ENCODE peak calls at places on chromosomes 13 and 19, in eight cellular contexts. One of them, this sample, is unnamed.

GRCh38 chr19:6260912-6261636 is 18.7 kb downstream of the MLLT1 start:
- DNase-seq in PC-3: peak
- DNase-seq in HCT116: no peak
- DNase-seq in GM23338: peak
- DNase-seq in hepatocyte: peak
- DNase-seq in neural progenitor cell: peak
- DNase-seq in SK-N-SH: peak
- DNase-seq in MM.1S: no peak
- DNase-seq in this sample: peak

GRCh38 chr13:63124863-63125262 is 1709.2 kb upstream of the PCDH20 start:
- DNase-seq in PC-3: peak
- DNase-seq in HCT116: peak
- DNase-seq in GM23338: peak
- DNase-seq in hepatocyte: peak
- DNase-seq in neural progenitor cell: no peak
- DNase-seq in SK-N-SH: peak
- DNase-seq in MM.1S: peak
- DNase-seq in this sample: peak

GRCh38 chr19:10001899-10002298 is 8.4 kb downstream of the COL5A3 start:
- DNase-seq in PC-3: peak
- DNase-seq in HCT116: no peak
- DNase-seq in GM23338: peak
- DNase-seq in hepatocyte: peak
- DNase-seq in neural progenitor cell: peak
- DNase-seq in SK-N-SH: no peak
- DNase-seq in MM.1S: no peak
- DNase-seq in this sample: no peak

GRCh38 chr13:40640845-40641458 is 25.5 kb downstream of the FOXO1 start:
- DNase-seq in PC-3: peak
- DNase-seq in HCT116: no peak
- DNase-seq in GM23338: no peak
- DNase-seq in hepatocyte: no peak
- DNase-seq in neural progenitor cell: no peak
- DNase-seq in SK-N-SH: no peak
- DNase-seq in MM.1S: no peak
- DNase-seq in this sample: no peak

GRCh38 chr13:23985846-23986245 is 88.5 kb upstream of the C1QTNF9B start:
- DNase-seq in PC-3: no peak
- DNase-seq in HCT116: no peak
- DNase-seq in GM23338: no peak
- DNase-seq in hepatocyte: no peak
- DNase-seq in neural progenitor cell: no peak
- DNase-seq in SK-N-SH: no peak
- DNase-seq in MM.1S: no peak
- DNase-seq in this sample: no peak

GRCh38 chr19:50551713-50552187 is 16.5 kb downstream of the LRRC4B start:
- DNase-seq in PC-3: no peak
- DNase-seq in HCT116: no peak
- DNase-seq in GM23338: peak
- DNase-seq in hepatocyte: no peak
- DNase-seq in neural progenitor cell: peak
- DNase-seq in SK-N-SH: peak
- DNase-seq in MM.1S: no peak
- DNase-seq in this sample: no peak

GRCh38 chr19:10701955-10702307 is 692 bp downstream of the QTRT1 start:
- DNase-seq in PC-3: peak
- DNase-seq in HCT116: no peak
- DNase-seq in GM23338: peak
- DNase-seq in hepatocyte: peak
- DNase-seq in neural progenitor cell: peak
- DNase-seq in SK-N-SH: peak
- DNase-seq in MM.1S: peak
- DNase-seq in this sample: peak

GRCh38 chr19:2047449-2048103 is 3.5 kb downstream of the MKNK2 start:
- DNase-seq in PC-3: peak
- DNase-seq in HCT116: no peak
- DNase-seq in GM23338: no peak
- DNase-seq in hepatocyte: peak
- DNase-seq in neural progenitor cell: peak
- DNase-seq in SK-N-SH: no peak
- DNase-seq in MM.1S: peak
- DNase-seq in this sample: no peak

GRCh38 chr13:27607125-27607524 is 13.2 kb downstream of the LNX2 start:
- DNase-seq in PC-3: peak
- DNase-seq in HCT116: peak
- DNase-seq in GM23338: no peak
- DNase-seq in hepatocyte: peak
- DNase-seq in neural progenitor cell: no peak
- DNase-seq in SK-N-SH: no peak
- DNase-seq in MM.1S: no peak
- DNase-seq in this sample: no peak

GRCh38 chr19:799076-799881 is 2.0 kb downstream of the PTBP1 start:
- DNase-seq in PC-3: peak
- DNase-seq in HCT116: no peak
- DNase-seq in GM23338: peak
- DNase-seq in hepatocyte: no peak
- DNase-seq in neural progenitor cell: peak
- DNase-seq in SK-N-SH: peak
- DNase-seq in MM.1S: no peak
- DNase-seq in this sample: peak

GRCh38 chr13:41365636-41366035 is 54.6 kb downstream of the NAA16 start:
- DNase-seq in PC-3: no peak
- DNase-seq in HCT116: no peak
- DNase-seq in GM23338: no peak
- DNase-seq in hepatocyte: no peak
- DNase-seq in neural progenitor cell: no peak
- DNase-seq in SK-N-SH: no peak
- DNase-seq in MM.1S: no peak
- DNase-seq in this sample: no peak

GRCh38 chr13:99926014-99926731 is 45.4 kb downstream of the ZIC5 start:
- DNase-seq in PC-3: peak
- DNase-seq in HCT116: peak
- DNase-seq in GM23338: no peak
- DNase-seq in hepatocyte: no peak
- DNase-seq in neural progenitor cell: no peak
- DNase-seq in SK-N-SH: peak
- DNase-seq in MM.1S: no peak
- DNase-seq in this sample: no peak

GRCh38 chr19:45825263-45825605 is 10.1 kb upstream of the RSPH6A start:
- DNase-seq in PC-3: no peak
- DNase-seq in HCT116: no peak
- DNase-seq in GM23338: no peak
- DNase-seq in hepatocyte: no peak
- DNase-seq in neural progenitor cell: no peak
- DNase-seq in SK-N-SH: no peak
- DNase-seq in MM.1S: no peak
- DNase-seq in this sample: no peak

GRCh38 chr13:50016421-50016820 is 1.2 kb downstream of the KCNRG start:
- DNase-seq in PC-3: no peak
- DNase-seq in HCT116: no peak
- DNase-seq in GM23338: no peak
- DNase-seq in hepatocyte: no peak
- DNase-seq in neural progenitor cell: no peak
- DNase-seq in SK-N-SH: no peak
- DNase-seq in MM.1S: no peak
- DNase-seq in this sample: no peak

GRCh38 chr13:35791191-35791902 is 314.9 kb upstream of the MAB21L1 start:
- DNase-seq in PC-3: peak
- DNase-seq in HCT116: no peak
- DNase-seq in GM23338: no peak
- DNase-seq in hepatocyte: no peak
- DNase-seq in neural progenitor cell: no peak
- DNase-seq in SK-N-SH: no peak
- DNase-seq in MM.1S: no peak
- DNase-seq in this sample: no peak

GRCh38 chr19:17947815-17948473 is 15.1 kb downstream of the CCDC124 start:
- DNase-seq in PC-3: peak
- DNase-seq in HCT116: peak
- DNase-seq in GM23338: peak
- DNase-seq in hepatocyte: peak
- DNase-seq in neural progenitor cell: peak
- DNase-seq in SK-N-SH: peak
- DNase-seq in MM.1S: peak
- DNase-seq in this sample: peak

GRCh38 chr13:98389319-98389718 is 187.6 kb downstream of the STK24 start:
- DNase-seq in PC-3: no peak
- DNase-seq in HCT116: no peak
- DNase-seq in GM23338: no peak
- DNase-seq in hepatocyte: no peak
- DNase-seq in neural progenitor cell: no peak
- DNase-seq in SK-N-SH: no peak
- DNase-seq in MM.1S: no peak
- DNase-seq in this sample: no peak

GRCh38 chr19:48443262-48443661 is 2.5 kb upstream of the GRWD1 start:
- DNase-seq in PC-3: no peak
- DNase-seq in HCT116: no peak
- DNase-seq in GM23338: peak
- DNase-seq in hepatocyte: no peak
- DNase-seq in neural progenitor cell: peak
- DNase-seq in SK-N-SH: no peak
- DNase-seq in MM.1S: no peak
- DNase-seq in this sample: no peak

GRCh38 chr13:112776354-112776753 is 86.5 kb downstream of the ATP11A start:
- DNase-seq in PC-3: no peak
- DNase-seq in HCT116: no peak
- DNase-seq in GM23338: no peak
- DNase-seq in hepatocyte: no peak
- DNase-seq in neural progenitor cell: no peak
- DNase-seq in SK-N-SH: no peak
- DNase-seq in MM.1S: no peak
- DNase-seq in this sample: no peak

GRCh38 chr13:90882551-90882950 is 464.9 kb upstream of the MIR17HG start:
- DNase-seq in PC-3: no peak
- DNase-seq in HCT116: no peak
- DNase-seq in GM23338: no peak
- DNase-seq in hepatocyte: no peak
- DNase-seq in neural progenitor cell: no peak
- DNase-seq in SK-N-SH: no peak
- DNase-seq in MM.1S: no peak
- DNase-seq in this sample: no peak

DNA sequence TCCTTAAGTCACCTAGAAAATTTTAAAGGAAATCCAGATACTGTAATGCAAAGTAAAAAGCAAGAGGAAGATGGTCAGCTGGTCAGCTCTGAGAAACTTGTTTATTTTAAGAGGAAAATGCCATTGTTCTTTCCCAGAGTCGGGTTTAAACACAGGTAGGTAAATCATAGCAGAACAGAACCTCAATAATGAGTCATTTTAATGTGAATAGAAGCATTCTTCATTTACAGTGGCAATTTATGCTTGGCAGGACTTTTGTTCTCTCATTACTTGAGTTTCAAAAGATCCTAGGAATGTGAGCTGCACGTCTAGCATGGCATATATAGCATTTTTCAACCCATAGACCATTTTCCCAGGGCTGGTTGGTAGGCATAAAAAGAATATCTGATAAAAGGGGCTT is 132.3 kb downstream of the LIG4 start:
- DNase-seq in PC-3: peak
- DNase-seq in HCT116: no peak
- DNase-seq in GM23338: peak
- DNase-seq in hepatocyte: no peak
- DNase-seq in neural progenitor cell: no peak
- DNase-seq in SK-N-SH: no peak
- DNase-seq in MM.1S: no peak
- DNase-seq in this sample: no peak
- TF ChIP-seq EZH2phosphoT487 in PC-3: no peak
- TF ChIP-seq EZH2phosphoT487 in HCT116: no peak
- TF ChIP-seq EZH2phosphoT487 in GM23338: no peak
- TF ChIP-seq EZH2phosphoT487 in hepatocyte: no peak
- TF ChIP-seq EZH2phosphoT487 in neural progenitor cell: no peak
- TF ChIP-seq EZH2phosphoT487 in SK-N-SH: no peak
- TF ChIP-seq EZH2phosphoT487 in MM.1S: no peak
- TF ChIP-seq EZH2phosphoT487 in this sample: no peak

GRCh38 chr19:12247644-12248222 is 47.0 kb downstream of the ZNF44 start:
- DNase-seq in PC-3: no peak
- DNase-seq in HCT116: no peak
- DNase-seq in GM23338: no peak
- DNase-seq in hepatocyte: no peak
- DNase-seq in neural progenitor cell: no peak
- DNase-seq in SK-N-SH: no peak
- DNase-seq in MM.1S: no peak
- DNase-seq in this sample: no peak

GRCh38 chr19:12244370-12244769 is 50.3 kb downstream of the ZNF44 start:
- DNase-seq in PC-3: no peak
- DNase-seq in HCT116: no peak
- DNase-seq in GM23338: peak
- DNase-seq in hepatocyte: no peak
- DNase-seq in neural progenitor cell: peak
- DNase-seq in SK-N-SH: no peak
- DNase-seq in MM.1S: no peak
- DNase-seq in this sample: peak
- TF ChIP-seq CTCF in PC-3: peak
- TF ChIP-seq CTCF in HCT116: peak
- TF ChIP-seq CTCF in GM23338: peak
- TF ChIP-seq CTCF in hepatocyte: no peak
- TF ChIP-seq CTCF in neural progenitor cell: no peak
- TF ChIP-seq CTCF in SK-N-SH: no peak
- TF ChIP-seq CTCF in MM.1S: peak
- TF ChIP-seq CTCF in this sample: peak

GRCh38 chr13:109389456-109389855 is 396.9 kb downstream of the IRS2 start:
- DNase-seq in PC-3: no peak
- DNase-seq in HCT116: no peak
- DNase-seq in GM23338: no peak
- DNase-seq in hepatocyte: no peak
- DNase-seq in neural progenitor cell: no peak
- DNase-seq in SK-N-SH: no peak
- DNase-seq in MM.1S: no peak
- DNase-seq in this sample: no peak
- TF ChIP-seq EZH2phosphoT487 in PC-3: no peak
- TF ChIP-seq EZH2phosphoT487 in HCT116: no peak
- TF ChIP-seq EZH2phosphoT487 in GM23338: no peak
- TF ChIP-seq EZH2phosphoT487 in hepatocyte: no peak
- TF ChIP-seq EZH2phosphoT487 in neural progenitor cell: no peak
- TF ChIP-seq EZH2phosphoT487 in SK-N-SH: no peak
- TF ChIP-seq EZH2phosphoT487 in MM.1S: no peak
- TF ChIP-seq EZH2phosphoT487 in this sample: no peak

DNA sequence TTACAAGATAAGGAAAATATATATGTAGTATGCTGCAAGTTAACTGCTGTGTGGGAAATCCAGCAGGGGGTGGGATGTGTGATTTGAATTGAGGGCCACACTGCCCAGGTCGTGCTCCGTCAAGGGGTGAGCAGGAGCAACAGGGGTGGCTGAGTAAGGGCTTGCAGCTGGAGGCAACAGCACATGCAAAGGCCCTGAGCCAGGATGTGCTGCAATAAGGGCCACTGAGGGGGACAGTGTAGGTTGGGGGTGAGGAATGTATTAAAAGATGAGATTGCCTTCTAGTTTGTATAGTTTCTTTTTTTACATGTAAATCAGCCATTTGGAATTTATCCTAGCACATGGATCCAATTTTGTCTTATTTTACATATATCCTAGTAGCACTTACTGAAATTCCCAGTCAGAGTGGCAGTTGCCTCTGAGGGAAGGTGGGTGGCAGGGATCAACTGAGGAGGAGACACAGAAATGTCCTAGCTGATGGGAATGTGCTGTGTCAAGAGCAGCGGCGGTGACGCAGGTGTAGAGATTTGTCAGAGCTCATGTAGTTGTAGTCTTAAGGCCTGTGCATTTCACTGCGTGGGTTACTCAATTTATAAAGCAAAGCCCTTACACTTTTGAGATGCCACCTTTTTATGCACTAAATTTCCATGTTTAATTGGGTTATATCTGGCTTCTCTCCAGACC is 5.4 kb upstream of the RBM42 start:
- DNase-seq in PC-3: no peak
- DNase-seq in HCT116: no peak
- DNase-seq in GM23338: no peak
- DNase-seq in hepatocyte: no peak
- DNase-seq in neural progenitor cell: no peak
- DNase-seq in SK-N-SH: no peak
- DNase-seq in MM.1S: no peak
- DNase-seq in this sample: no peak
- TF ChIP-seq CTCF in PC-3: no peak
- TF ChIP-seq CTCF in HCT116: no peak
- TF ChIP-seq CTCF in GM23338: no peak
- TF ChIP-seq CTCF in hepatocyte: no peak
- TF ChIP-seq CTCF in neural progenitor cell: no peak
- TF ChIP-seq CTCF in SK-N-SH: no peak
- TF ChIP-seq CTCF in MM.1S: no peak
- TF ChIP-seq CTCF in this sample: no peak